ENCODE peak calls at places on chromosomes 7 and 10, in eight cellular contexts. A is thoracic aorta, U is mucosa of descending colon, M is endothelial cell, E is heart right ventricle, L is lower lobe of right lung, X is breast epithelium, R is WTC11. J is an unnamed sample.

GRCh38 chr10:63798599-63799498 is 277.6 kb downstream of the REEP3 start:
- DNase-seq in A (peak), U (peak), M (peak), E (peak), L (peak), X (no peak), R (no peak), J (no peak)

GRCh38 chr7:70040971-70041766 is 442.9 kb downstream of the AUTS2 start:
- DNase-seq in A (no peak), U (no peak), M (no peak), E (no peak), L (no peak), X (no peak), R (no peak), J (no peak)

GRCh38 chr10:70656489-70656888 is 15.8 kb upstream of the ADAMTS14 start:
- DNase-seq in A (no peak), U (no peak), M (no peak), E (no peak), L (no peak), X (no peak), R (no peak), J (peak)

GRCh38 chr10:129694184-129694583 is 227.1 kb downstream of the MGMT start:
- DNase-seq in A (no peak), U (no peak), M (no peak), E (no peak), L (no peak), X (no peak), R (no peak), J (no peak)

GRCh38 chr7:24063721-24064120 is 220.3 kb upstream of the NPY start:
- DNase-seq in A (no peak), U (no peak), M (no peak), E (no peak), L (no peak), X (no peak), R (no peak), J (no peak)

GRCh38 chr10:21315321-21316220 is 209.9 kb downstream of the SKIDA1 start:
- DNase-seq in A (peak), U (no peak), M (no peak), E (peak), L (peak), X (peak), R (peak), J (no peak)

GRCh38 chr7:51314726-51315125 is 1.9 kb downstream of the COBL start:
- DNase-seq in A (no peak), U (no peak), M (no peak), E (no peak), L (no peak), X (no peak), R (no peak), J (no peak)

GRCh38 chr7:17408904-17409290 is 110.4 kb downstream of the AHR start:
- DNase-seq in A (no peak), U (no peak), M (no peak), E (no peak), L (no peak), X (no peak), R (no peak), J (no peak)

GRCh38 chr7:122651451-122651850 is 47.5 kb downstream of the RNF133 start:
- DNase-seq in A (no peak), U (no peak), M (no peak), E (no peak), L (no peak), X (no peak), R (no peak), J (no peak)

GRCh38 chr10:125707852-125708468 is 11.5 kb upstream of the EDRF1 start:
- DNase-seq in A (no peak), U (no peak), M (no peak), E (no peak), L (no peak), X (no peak), R (no peak), J (no peak)

GRCh38 chr7:38932509-38933168 is 23.6 kb upstream of the VPS41 start:
- DNase-seq in A (no peak), U (no peak), M (peak), E (peak), L (peak), X (no peak), R (peak), J (peak)

DNA sequence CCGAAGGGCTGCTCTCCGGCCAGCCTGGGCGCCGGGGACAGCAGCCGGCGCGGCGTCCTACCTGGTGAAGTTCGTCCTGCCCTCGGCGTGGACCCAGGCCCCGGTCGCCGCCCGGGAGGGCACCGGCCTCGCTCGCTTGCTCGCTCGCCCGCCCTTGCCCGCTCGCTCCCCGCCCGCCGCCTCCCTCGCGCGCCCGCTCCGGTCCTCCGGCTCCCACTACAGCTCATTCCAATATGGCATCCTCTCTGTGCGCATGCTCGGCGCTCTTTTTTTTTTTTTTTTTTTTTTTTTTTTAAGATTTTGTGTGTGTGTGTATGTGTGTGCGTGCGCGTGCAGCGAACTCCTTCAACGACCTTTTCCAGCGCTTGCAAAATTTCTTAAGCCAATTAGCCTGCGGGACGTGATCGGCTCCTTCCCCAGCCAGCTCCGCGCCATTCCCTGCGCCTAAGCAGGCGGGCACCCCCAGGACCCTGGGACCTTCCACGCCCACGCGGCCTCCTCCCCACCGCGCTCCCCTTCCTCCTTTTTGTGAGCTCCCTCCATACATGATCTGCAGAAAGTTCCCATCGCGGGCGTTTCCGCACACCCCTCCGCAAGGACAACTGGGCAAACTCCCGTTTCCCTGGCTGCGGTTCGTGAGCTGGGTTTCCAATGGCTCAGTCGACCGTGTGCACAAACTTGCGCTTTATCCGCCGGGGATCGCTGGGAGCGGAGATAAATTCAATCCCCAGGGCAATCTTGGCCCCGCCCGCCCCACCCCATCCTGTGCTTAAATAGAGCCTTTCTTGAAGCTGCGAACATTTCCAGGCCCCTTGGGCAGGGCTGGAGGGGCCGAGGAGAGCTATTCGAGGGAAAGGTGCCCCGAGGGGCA is at the start of gene SFMBT2:
- DNase-seq in A (no peak), U (peak), M (peak), E (peak), L (peak), X (peak), R (peak), J (peak)
- TF ChIP-seq CTCF in A (no peak), U (no peak), M (no peak), E (no peak), L (peak), X (no peak), R (no peak), J (no peak)

GRCh38 chr10:6751363-6751762 is 171.3 kb upstream of the PRKCQ start:
- DNase-seq in A (no peak), U (no peak), M (no peak), E (no peak), L (no peak), X (no peak), R (no peak), J (no peak)

GRCh38 chr10:6748981-6749630 is 169.0 kb upstream of the PRKCQ start:
- DNase-seq in A (no peak), U (no peak), M (no peak), E (no peak), L (no peak), X (no peak), R (no peak), J (no peak)

GRCh38 chr10:6757119-6757518 is 177.0 kb upstream of the PRKCQ start:
- DNase-seq in A (no peak), U (no peak), M (no peak), E (no peak), L (no peak), X (no peak), R (no peak), J (no peak)

GRCh38 chr10:6755891-6756460 is 175.9 kb upstream of the PRKCQ start:
- DNase-seq in A (no peak), U (no peak), M (no peak), E (no peak), L (no peak), X (no peak), R (no peak), J (peak)

DNA sequence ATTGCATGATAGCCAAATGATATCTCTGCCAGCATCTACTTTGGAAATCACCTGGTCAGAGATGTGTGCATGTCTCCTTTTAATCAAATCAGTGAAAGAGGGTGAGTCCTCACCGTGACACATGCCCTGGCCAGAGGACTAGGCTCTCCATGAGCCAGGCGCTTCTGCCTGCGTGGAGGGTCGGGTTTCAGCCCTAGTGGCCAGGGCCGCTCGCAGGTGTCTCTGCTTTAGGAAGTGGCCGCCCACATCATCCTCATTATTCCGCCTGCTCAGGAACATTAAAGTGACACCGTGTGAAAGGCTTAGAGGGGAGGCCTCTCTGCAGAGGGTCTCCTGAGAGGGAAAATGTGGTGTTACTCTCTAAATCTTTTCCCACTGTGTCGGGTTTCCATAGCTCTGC is 173.6 kb upstream of the PRKCQ start:
- DNase-seq in A (no peak), U (no peak), M (no peak), E (no peak), L (no peak), X (no peak), R (peak), J (no peak)
- TF ChIP-seq CTCF in A (no peak), U (no peak), M (no peak), E (no peak), L (no peak), X (no peak), R (no peak), J (no peak)

GRCh38 chr10:88565072-88565471 is 18.0 kb downstream of the RNLS start:
- DNase-seq in A (no peak), U (no peak), M (no peak), E (no peak), L (no peak), X (no peak), R (no peak), J (peak)
- TF ChIP-seq CTCF in A (peak), U (no peak), M (no peak), E (no peak), L (peak), X (no peak), R (no peak), J (no peak)

DNA sequence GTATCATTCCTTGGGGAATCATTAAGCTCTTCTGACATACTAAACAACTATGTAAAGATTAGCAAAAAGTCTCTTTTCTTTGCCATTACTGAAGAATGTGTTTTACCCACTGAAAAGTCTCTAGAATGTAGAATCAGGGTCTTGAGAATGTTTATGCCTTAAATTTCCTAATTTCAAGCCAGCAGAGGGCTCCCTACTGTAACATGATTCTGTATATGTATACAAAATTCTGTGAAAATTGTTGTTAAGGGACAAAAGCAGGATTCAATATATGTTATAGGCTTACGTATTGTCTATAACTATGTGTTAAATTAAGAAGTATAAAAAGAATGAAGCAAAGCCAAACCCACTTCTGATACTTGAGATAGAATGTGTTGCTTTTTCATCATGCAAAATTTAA is 296.9 kb upstream of the DGKB start:
- DNase-seq in A (no peak), U (no peak), M (no peak), E (no peak), L (no peak), X (no peak), R (no peak), J (no peak)
- TF ChIP-seq CTCF in A (no peak), U (no peak), M (peak), E (no peak), L (no peak), X (no peak), R (no peak), J (peak)

DNA sequence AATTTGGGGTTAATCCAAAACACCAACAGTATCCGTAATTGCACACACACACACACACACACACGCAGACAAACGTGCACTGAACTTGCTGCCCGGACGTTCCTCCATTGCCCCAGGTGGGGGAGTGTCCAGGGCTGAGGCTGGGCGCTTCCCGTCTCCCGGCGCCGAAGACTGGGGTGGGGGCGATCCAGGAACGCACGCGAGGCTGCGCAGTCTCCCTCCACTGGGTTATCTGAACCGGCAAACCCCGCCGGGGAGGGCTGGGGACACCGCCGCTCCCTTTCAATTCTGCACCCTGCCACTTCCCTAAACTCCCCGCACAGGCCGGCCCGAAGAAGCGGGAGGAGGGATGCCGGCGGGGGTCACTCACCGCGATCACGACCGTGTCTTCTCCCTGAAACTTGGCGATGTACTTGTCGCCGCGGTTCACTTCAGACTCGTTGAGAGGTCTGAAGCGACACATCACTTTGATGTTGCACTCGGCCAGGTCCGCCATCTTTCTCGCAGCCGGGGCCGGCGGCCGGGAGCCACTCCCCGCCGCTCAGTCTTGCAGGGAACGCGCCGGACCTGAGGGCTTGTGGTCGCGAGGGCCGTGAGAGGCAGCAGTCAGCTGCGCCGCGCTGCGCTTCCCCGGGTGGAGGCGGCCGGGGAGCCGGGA is 618 bp downstream of the KIF5B start:
- DNase-seq in A (peak), U (peak), M (peak), E (peak), L (peak), X (peak), R (peak), J (peak)
- TF ChIP-seq CTCF in A (no peak), U (no peak), M (no peak), E (no peak), L (no peak), X (no peak), R (no peak), J (no peak)

GRCh38 chr10:1679821-1680650 is 57.3 kb downstream of the ADARB2 start:
- DNase-seq in A (no peak), U (no peak), M (no peak), E (no peak), L (no peak), X (no peak), R (no peak), J (no peak)
- TF ChIP-seq CTCF in A (no peak), U (no peak), M (no peak), E (no peak), L (no peak), X (no peak), R (no peak), J (no peak)

DNA sequence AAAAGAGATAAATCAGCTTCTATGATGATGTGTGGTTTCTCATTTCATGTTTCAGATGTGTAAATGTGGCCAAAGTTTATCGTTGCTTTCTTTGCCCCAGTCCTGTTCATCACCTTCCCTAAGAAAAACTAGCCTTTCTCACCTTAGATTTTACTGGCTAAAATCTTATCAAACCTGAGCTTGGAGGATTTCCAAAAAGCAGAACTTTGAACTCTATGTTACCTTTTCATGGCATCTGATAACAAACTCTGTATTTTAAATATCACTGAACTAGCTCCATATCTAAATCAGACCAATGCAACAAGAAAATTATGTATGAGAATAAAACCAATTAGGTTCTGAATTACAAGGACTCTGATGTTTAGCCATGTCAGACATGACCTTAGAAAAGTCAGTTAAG is 323.4 kb upstream of the DGKB start:
- DNase-seq in A (no peak), U (no peak), M (no peak), E (no peak), L (no peak), X (no peak), R (no peak), J (no peak)
- TF ChIP-seq CTCF in A (no peak), U (no peak), M (no peak), E (no peak), L (no peak), X (no peak), R (no peak), J (no peak)

GRCh38 chr7:142188846-142189245 is 69.0 kb downstream of the PRSS58 start:
- DNase-seq in A (no peak), U (no peak), M (no peak), E (no peak), L (no peak), X (no peak), R (no peak), J (no peak)
- TF ChIP-seq CTCF in A (peak), U (no peak), M (peak), E (no peak), L (peak), X (no peak), R (peak), J (no peak)

DNA sequence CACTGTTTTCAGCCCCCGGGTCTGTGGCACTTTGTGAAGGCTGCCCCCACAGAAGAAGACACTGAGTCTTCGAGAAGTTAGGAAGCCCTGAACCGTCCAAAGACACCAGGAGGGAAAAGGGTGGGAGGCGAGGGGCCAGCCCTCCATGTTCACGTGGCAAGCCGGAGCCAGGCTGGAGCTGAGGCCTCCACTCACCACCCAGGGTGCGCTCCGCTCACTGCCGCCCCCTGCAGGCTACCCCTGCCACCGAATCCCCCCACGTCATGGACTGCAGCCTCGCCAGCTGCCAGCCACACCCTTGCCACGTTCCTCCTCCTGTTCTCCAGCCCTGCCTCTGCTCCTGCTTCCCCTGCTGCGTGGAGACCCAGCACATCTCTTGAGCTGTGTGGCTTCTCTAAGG is 59.0 kb upstream of the EN2 start:
- DNase-seq in A (no peak), U (peak), M (no peak), E (no peak), L (no peak), X (no peak), R (no peak), J (no peak)
- TF ChIP-seq CTCF in A (no peak), U (no peak), M (no peak), E (no peak), L (no peak), X (no peak), R (no peak), J (no peak)